ENCODE peak calls at places on chromosomes 5 and 9, in eight cellular contexts. B, V, D, C, T, J, P and R are unnamed samples.
A peak's percentile ranks its signal among the peaks of the same experiment; 100 is the strongest.

GRCh38 chr5:135356522-135357318 is 42.3 kb downstream of the MACROH2A1 start:
- DNase-seq in B (peak; percentile 59), V (no peak), D (peak; percentile 43), C (peak; percentile 17), T (peak; percentile 82), J (no peak), P (no peak), R (no peak)

GRCh38 chr5:98543490-98543889 is 230.0 kb upstream of the RGMB start:
- DNase-seq in B (no peak), V (no peak), D (no peak), C (no peak), T (no peak), J (no peak), P (no peak), R (no peak)

GRCh38 chr5:5418764-5419163 is 3.7 kb upstream of the ICE1 start:
- DNase-seq in B (no peak), V (no peak), D (peak; percentile 15), C (no peak), T (no peak), J (no peak), P (no peak), R (no peak)

GRCh38 chr9:653856-654387 is 187.6 kb upstream of the DMRT1 start:
- DNase-seq in B (no peak), V (no peak), D (no peak), C (no peak), T (no peak), J (no peak), P (no peak), R (no peak)

GRCh38 chr9:133054966-133055365 is 6.8 kb upstream of the CEL start:
- DNase-seq in B (no peak), V (no peak), D (peak; percentile 96), C (no peak), T (no peak), J (no peak), P (no peak), R (no peak)

GRCh38 chr9:80699551-80699998 is 989.8 kb downstream of the TLE1 start:
- DNase-seq in B (no peak), V (no peak), D (no peak), C (no peak), T (no peak), J (no peak), P (no peak), R (no peak)

GRCh38 chr9:112819635-112820496 is 69.3 kb downstream of the SNX30 start:
- DNase-seq in B (no peak), V (no peak), D (peak; percentile 54), C (peak; percentile 69), T (peak; percentile 69), J (no peak), P (peak; percentile 62), R (peak; percentile 31)

GRCh38 chr9:101527066-101527465 is 6.6 kb upstream of the RNF20 start:
- DNase-seq in B (no peak), V (no peak), D (no peak), C (no peak), T (no peak), J (no peak), P (no peak), R (no peak)

GRCh38 chr9:84254972-84255371 is 85.6 kb downstream of the SLC28A3 start:
- DNase-seq in B (peak; percentile 68), V (no peak), D (peak; percentile 69), C (no peak), T (peak; percentile 61), J (no peak), P (no peak), R (no peak)

GRCh38 chr5:168948746-168949145 is 352.2 kb downstream of the SLIT3 start:
- DNase-seq in B (no peak), V (no peak), D (no peak), C (no peak), T (no peak), J (no peak), P (no peak), R (no peak)

GRCh38 chr9:107465467-107466451 is 23.8 kb downstream of the KLF4 start:
- DNase-seq in B (peak; percentile 58), V (peak; percentile 47), D (peak; percentile 60), C (peak; percentile 14), T (peak; percentile 71), J (no peak), P (peak; percentile 58), R (peak; percentile 52)

GRCh38 chr9:107667269-107667681 is 177.7 kb upstream of the KLF4 start:
- DNase-seq in B (no peak), V (no peak), D (no peak), C (no peak), T (no peak), J (no peak), P (peak; percentile 14), R (no peak)

GRCh38 chr5:159161361-159162214 is 47.8 kb downstream of the RNF145 start:
- DNase-seq in B (no peak), V (no peak), D (no peak), C (no peak), T (no peak), J (no peak), P (no peak), R (no peak)

GRCh38 chr5:78113689-78114088 is 180.8 kb downstream of the AP3B1 start:
- DNase-seq in B (no peak), V (no peak), D (no peak), C (no peak), T (no peak), J (no peak), P (no peak), R (peak; percentile 45)

GRCh38 chr5:173882632-173883031 is 5.5 kb upstream of the CPEB4 start:
- DNase-seq in B (no peak), V (no peak), D (no peak), C (no peak), T (no peak), J (no peak), P (no peak), R (no peak)

GRCh38 chr9:86604741-86605140 is 250.5 kb upstream of the TUT7 start:
- DNase-seq in B (no peak), V (no peak), D (no peak), C (no peak), T (no peak), J (no peak), P (no peak), R (no peak)

GRCh38 chr5:83313431-83313830 is 158.1 kb upstream of the VCAN start:
- DNase-seq in B (no peak), V (no peak), D (no peak), C (no peak), T (no peak), J (no peak), P (no peak), R (no peak)

GRCh38 chr5:1865948-1866347 is 16.8 kb downstream of the IRX4 start:
- DNase-seq in B (no peak), V (no peak), D (no peak), C (no peak), T (no peak), J (no peak), P (no peak), R (no peak)

GRCh38 chr5:65923339-65923738 is 3.0 kb upstream of the ERBIN start:
- DNase-seq in B (no peak), V (no peak), D (no peak), C (no peak), T (no peak), J (no peak), P (peak; percentile 35), R (no peak)

GRCh38 chr9:127177221-127177620 is 54.8 kb upstream of the ANGPTL2 start:
- DNase-seq in B (peak; percentile 40), V (no peak), D (no peak), C (no peak), T (peak; percentile 8), J (no peak), P (peak; percentile 6), R (no peak)

GRCh38 chr9:81373294-81373693 is 316.1 kb downstream of the TLE1 start:
- DNase-seq in B (no peak), V (no peak), D (no peak), C (no peak), T (no peak), J (no peak), P (no peak), R (no peak)

GRCh38 chr5:95617057-95617456 is 2.8 kb upstream of the GPR150 start:
- DNase-seq in B (no peak), V (no peak), D (no peak), C (no peak), T (no peak), J (no peak), P (no peak), R (no peak)

GRCh38 chr9:134559013-134559412 is 82.6 kb upstream of the COL5A1 start:
- DNase-seq in B (peak; percentile 5), V (no peak), D (no peak), C (no peak), T (no peak), J (no peak), P (no peak), R (no peak)

GRCh38 chr5:112604741-112605390 is 132.8 kb upstream of the APC start:
- DNase-seq in B (no peak), V (no peak), D (no peak), C (peak; percentile 58), T (no peak), J (no peak), P (no peak), R (peak; percentile 42)

GRCh38 chr5:372911-373709 is 51.6 kb downstream of the AHRR start:
- DNase-seq in B (peak; percentile 47), V (no peak), D (no peak), C (no peak), T (peak; percentile 15), J (no peak), P (no peak), R (no peak)

GRCh38 chr5:31990701-31991110 is 183.4 kb downstream of the GOLPH3 start:
- DNase-seq in B (no peak), V (no peak), D (no peak), C (no peak), T (no peak), J (no peak), P (peak; percentile 66), R (no peak)

GRCh38 chr9:86202338-86202882 is 57.0 kb downstream of the C9orf153 start:
- DNase-seq in B (no peak), V (peak; percentile 2), D (peak; percentile 18), C (peak; percentile 40), T (peak; percentile 23), J (no peak), P (peak; percentile 15), R (peak; percentile 14)

GRCh38 chr9:89633404-89633803 is 28.6 kb downstream of the GADD45G start:
- DNase-seq in B (no peak), V (no peak), D (no peak), C (no peak), T (no peak), J (no peak), P (no peak), R (no peak)

GRCh38 chr9:133513214-133514088 is 11.3 kb downstream of the MYMK start:
- DNase-seq in B (no peak), V (no peak), D (peak; percentile 40), C (no peak), T (no peak), J (no peak), P (peak; percentile 58), R (no peak)

GRCh38 chr5:1887400-1888360 is 5.0 kb upstream of the IRX4 start:
- DNase-seq in B (no peak), V (no peak), D (no peak), C (no peak), T (no peak), J (no peak), P (no peak), R (no peak)

GRCh38 chr9:16575142-16575877 is 295.2 kb downstream of the BNC2 start:
- DNase-seq in B (no peak), V (no peak), D (no peak), C (no peak), T (no peak), J (no peak), P (no peak), R (no peak)

GRCh38 chr9:114156658-114157421 is 1.5 kb downstream of the COL27A1 start:
- DNase-seq in B (peak; percentile 70), V (no peak), D (peak; percentile 69), C (no peak), T (peak; percentile 87), J (no peak), P (peak; percentile 78), R (no peak)